ENCODE peak calls at places on chromosome 3, in five cellular contexts. K is NCI-H524; X is NCI-H2107; P is stomach; A is effector CD8-positive, alpha-beta T cell. F is an unnamed sample.

GRCh38 chr3:43892535-43892934 is 201.8 kb downstream of the ABHD5 start:
- DNase-seq in K (peak), X (no peak), P (no peak), A (no peak), F (no peak)

GRCh38 chr3:32855350-32855953 is 37.7 kb downstream of the TRIM71 start:
- DNase-seq in K (no peak), X (no peak), A (no peak), P (no peak), F (no peak)

GRCh38 chr3:126154391-126155279 is 25.8 kb downstream of the ALDH1L1 start:
- DNase-seq in K (no peak), X (no peak), A (no peak), P (no peak), F (no peak)

GRCh38 chr3:50165388-50166308 is 10.5 kb downstream of the SEMA3F start:
- DNase-seq in K (no peak), P (peak), A (no peak), X (no peak), F (no peak)

GRCh38 chr3:63051920-63052319 is 176.7 kb upstream of the CADPS start:
- DNase-seq in P (no peak), K (no peak), X (no peak), A (no peak), F (no peak)

GRCh38 chr3:20054549-20054987 is 14.3 kb downstream of the KAT2B start:
- DNase-seq in P (peak), X (no peak), A (no peak), K (peak), F (no peak)

GRCh38 chr3:48057521-48057920 is 41.3 kb upstream of the MAP4 start:
- DNase-seq in P (no peak), K (peak), A (no peak), X (no peak), F (no peak)

GRCh38 chr3:72306800-72307341 is 521.9 kb upstream of the PROK2 start:
- DNase-seq in P (no peak), X (peak), K (peak), A (no peak), F (no peak)

GRCh38 chr3:27141668-27142067 is 227.5 kb downstream of the NEK10 start:
- DNase-seq in P (no peak), K (no peak), A (no peak), X (no peak), F (no peak)

GRCh38 chr3:125594581-125595011 is 701 bp downstream of the OSBPL11 start:
- DNase-seq in X (no peak), A (no peak), K (peak), P (no peak), F (no peak)

GRCh38 chr3:29384640-29385039 is 103.8 kb downstream of the RBMS3 start:
- DNase-seq in P (no peak), K (peak), X (no peak), A (no peak), F (no peak)

GRCh38 chr3:136305879-136306278 is 55.7 kb downstream of the PCCB start:
- DNase-seq in X (no peak), A (no peak), K (peak), P (no peak), F (no peak)

GRCh38 chr3:129239992-129240391 is 9.4 kb upstream of the COPG1 start:
- DNase-seq in K (no peak), X (no peak), P (no peak), A (no peak), F (no peak)

GRCh38 chr3:76065975-76066374 is 280.6 kb upstream of the ZNF717 start:
- DNase-seq in A (no peak), P (no peak), X (no peak), K (peak), F (no peak)

GRCh38 chr3:112308151-112308911 is 14.3 kb upstream of the SLC9C1 start:
- DNase-seq in P (no peak), A (no peak), K (peak), X (peak), F (no peak)

GRCh38 chr3:146152841-146153240 is 8.1 kb downstream of the PLOD2 start:
- DNase-seq in A (no peak), X (no peak), K (no peak), P (peak), F (no peak)

GRCh38 chr3:177320765-177321247 is 123.5 kb upstream of the TBL1XR1 start:
- DNase-seq in P (no peak), X (no peak), A (no peak), K (no peak), F (no peak)

GRCh38 chr3:122497425-122497824 is 17.3 kb downstream of the KPNA1 start:
- DNase-seq in X (no peak), P (no peak), A (no peak), K (no peak), F (no peak)

GRCh38 chr3:174441588-174442316 is 417.4 kb upstream of the NAALADL2 start:
- DNase-seq in K (peak), P (no peak), A (no peak), X (no peak), F (no peak)

GRCh38 chr3:194254032-194254431 is 97.1 kb downstream of the CPN2 start:
- DNase-seq in A (no peak), P (peak), X (no peak), K (no peak), F (no peak)

GRCh38 chr3:8443829-8444791 is 57.5 kb upstream of the LMCD1 start:
- DNase-seq in A (no peak), X (no peak), K (peak), P (peak), F (no peak)

GRCh38 chr3:16908878-16909277 is 24.1 kb downstream of the PLCL2 start:
- DNase-seq in A (no peak), K (no peak), X (no peak), P (no peak), F (no peak)

GRCh38 chr3:159458010-159458409 is 530.6 kb upstream of the IL12A start:
- DNase-seq in A (no peak), P (no peak), X (no peak), K (no peak), F (no peak)

GRCh38 chr3:132154619-132155018 is 119.8 kb upstream of the CPNE4 start:
- DNase-seq in X (no peak), A (no peak), K (no peak), P (no peak), F (no peak)

GRCh38 chr3:39208463-39209055 is 16.2 kb upstream of the XIRP1 start:
- DNase-seq in X (no peak), A (no peak), K (peak), P (peak), F (no peak)

GRCh38 chr3:35965908-35966307 is 326.6 kb downstream of the ARPP21 start:
- DNase-seq in A (no peak), K (peak), P (no peak), X (no peak), F (no peak)

GRCh38 chr3:114147281-114147680 is 31.6 kb downstream of the DRD3 start:
- DNase-seq in P (no peak), K (no peak), X (no peak), A (no peak), F (no peak)

GRCh38 chr3:66115858-66116654 is 77.3 kb upstream of the MAGI1 start:
- DNase-seq in K (no peak), P (peak), X (no peak), A (no peak), F (no peak)

GRCh38 chr3:188452158-188452772 is 298.3 kb downstream of the LPP start:
- DNase-seq in K (no peak), P (no peak), X (no peak), A (no peak), F (no peak)

GRCh38 chr3:111989061-111989678 is 9.6 kb upstream of the TAGLN3 start:
- DNase-seq in P (no peak), K (peak), A (no peak), X (peak), F (no peak)

GRCh38 chr3:113531826-113532697 is at the start of gene SIDT1:
- DNase-seq in A (peak), P (peak), X (peak), K (peak), F (peak)

GRCh38 chr3:123734527-123734902 is 149.6 kb downstream of the MYLK start:
- DNase-seq in P (no peak), X (no peak), A (no peak), K (no peak), F (no peak)

GRCh38 chr3:98778383-98778782 is 15.2 kb downstream of the ST3GAL6 start:
- DNase-seq in P (no peak), X (no peak), A (no peak), K (no peak), F (no peak)

GRCh38 chr3:132347095-132347494 is 29.9 kb downstream of the ACP3 start:
- DNase-seq in K (peak), X (no peak), A (no peak), P (peak), F (no peak)